ENCODE peak calls at places on chromosome 12, in four cellular contexts. J is H9, W is PC-3, I is heart right ventricle. N is an unnamed sample.

GRCh38 chr12:25295361-25295760 is 44.6 kb upstream of the KRAS start:
- DNase-seq in J (no peak), W (no peak), I (no peak), N (no peak)

GRCh38 chr12:70267550-70267949 is 24.3 kb downstream of the CNOT2 start:
- DNase-seq in J (no peak), W (no peak), I (no peak), N (no peak)

GRCh38 chr12:92537235-92537960 is 165.4 kb upstream of the PLEKHG7 start:
- DNase-seq in J (no peak), W (no peak), I (no peak), N (no peak)

GRCh38 chr12:52195065-52195730 is 3.4 kb upstream of the KRT80 start:
- DNase-seq in J (no peak), W (peak; percentile 44), I (no peak), N (no peak)

GRCh38 chr12:57631566-57632368 is 1.2 kb downstream of the B4GALNT1 start:
- DNase-seq in J (peak; percentile 37), W (no peak), I (no peak), N (no peak)

GRCh38 chr12:57513266-57513665 is 7.0 kb downstream of the DDIT3 start:
- DNase-seq in J (no peak), W (no peak), I (no peak), N (no peak)

GRCh38 chr12:88737838-88738472 is 157.7 kb upstream of the KITLG start:
- DNase-seq in J (no peak), W (no peak), I (no peak), N (no peak)

GRCh38 chr12:132439333-132439904 is 50.5 kb upstream of the FBRSL1 start:
- DNase-seq in J (no peak), W (no peak), I (no peak), N (no peak)

GRCh38 chr12:94636462-94637085 is 13.8 kb downstream of the TMCC3 start:
- DNase-seq in J (no peak), W (no peak), I (no peak), N (no peak)

GRCh38 chr12:25347716-25348261 is 97.1 kb upstream of the KRAS start:
- DNase-seq in J (no peak), W (no peak), I (no peak), N (no peak)

GRCh38 chr12:132480620-132481132 is 9.3 kb upstream of the FBRSL1 start:
- DNase-seq in J (no peak), W (no peak), I (no peak), N (no peak)

GRCh38 chr12:24979286-24979685 is 30.4 kb upstream of the BCAT1 start:
- DNase-seq in J (no peak), W (no peak), I (no peak), N (no peak)

GRCh38 chr12:52439845-52440244 is 5.7 kb upstream of the KRT75 start:
- DNase-seq in J (no peak), W (peak; percentile 29), I (no peak), N (no peak)

GRCh38 chr12:118650586-118650960 is 274.2 kb downstream of the SUDS3 start:
- DNase-seq in J (no peak), W (no peak), I (no peak), N (no peak)

GRCh38 chr12:75444444-75445136 is 36.0 kb upstream of the GLIPR1 start:
- DNase-seq in J (no peak), W (peak; percentile 75), I (no peak), N (no peak)

GRCh38 chr12:50665609-50666008 is 98.3 kb upstream of the ATF1 start:
- DNase-seq in J (no peak), W (no peak), I (no peak), N (no peak)
- H3K27ac ChIP-seq in J (no peak overlapping the region), W (no peak overlapping the region), I (no peak overlapping the region), N (no peak overlapping the region)

DNA sequence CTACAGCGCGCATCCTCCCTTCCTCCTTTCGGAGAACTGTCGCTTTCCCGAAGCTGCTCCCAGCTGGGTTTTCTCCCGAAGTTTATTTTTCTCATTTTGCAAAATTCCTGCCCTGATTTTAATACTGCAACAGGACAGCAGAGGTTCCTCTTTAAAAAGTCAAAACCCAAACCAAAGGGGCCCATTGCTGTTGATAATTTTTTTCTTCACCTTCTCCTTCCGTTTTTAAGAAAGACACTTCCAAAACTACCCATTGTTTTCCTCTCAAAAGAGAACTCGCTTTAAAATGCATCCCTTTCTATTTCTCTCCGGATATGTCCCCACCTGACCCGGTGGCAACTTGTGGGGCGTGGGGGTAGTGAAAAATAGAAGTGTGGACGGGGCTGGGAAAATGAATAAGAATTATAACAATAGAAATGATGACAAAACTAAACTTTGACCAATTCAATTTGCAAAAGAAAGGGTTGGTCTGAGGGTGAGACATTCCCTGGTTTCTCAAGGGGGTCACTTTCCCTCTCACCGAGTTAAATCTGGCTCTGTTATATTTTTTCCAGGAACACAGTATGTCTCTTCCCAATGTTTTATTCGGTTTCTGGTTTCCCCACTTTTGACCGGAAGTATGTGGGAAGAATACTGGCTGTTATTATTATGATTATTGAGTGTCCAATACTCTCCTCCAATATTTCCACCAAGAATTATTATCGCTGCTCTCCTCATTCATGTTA is 4.0 kb upstream of the TBX5 start:
- DNase-seq in J (peak; percentile 22), W (no peak), I (no peak), N (no peak)
- H3K27ac ChIP-seq in J (no peak overlapping the region), W (no peak overlapping the region), I (no peak overlapping the region), N (no peak overlapping the region)

GRCh38 chr12:111408686-111409402 is 3.1 kb downstream of the SH2B3 start:
- DNase-seq in J (no peak), W (no peak), I (no peak), N (no peak)
- H3K27ac ChIP-seq in J (no peak overlapping the region), W (no peak overlapping the region), I (peak overlapping the region; percentile 93), N (no peak overlapping the region)

GRCh38 chr12:10121278-10121677 is 8.7 kb downstream of the CLEC7A start:
- DNase-seq in J (no peak), W (no peak), I (no peak), N (no peak)
- H3K27ac ChIP-seq in J (no peak overlapping the region), W (no peak overlapping the region), I (no peak overlapping the region), N (no peak overlapping the region)